ENCODE peak calls at places on chromosome 16, in ten cellular contexts. L is PC-9, B is DND-41, P is AG09309, T is cardiac fibroblast, D is heart right ventricle, R is nephron progenitor cell, F is ovary, Y is MM.1S, U is H1. N is an unnamed sample.

GRCh38 chr16:86939609-86940008 is 361.3 kb downstream of the FOXL1 start:
- DNase-seq in Y (no peak), P (no peak), F (no peak), D (no peak), T (no peak), R (no peak), U (no peak), B (no peak), L (no peak), N (no peak)

GRCh38 chr16:10805362-10805761 is 13.2 kb downstream of the TVP23A start:
- DNase-seq in B (no peak), U (no peak), F (no peak), T (no peak), R (no peak), D (no peak), L (no peak), Y (no peak), P (no peak), N (no peak)

GRCh38 chr16:2471016-2471652 is at the start of gene NTN3:
- DNase-seq in F (no peak), T (peak), R (peak), B (peak), L (no peak), D (no peak), P (no peak), Y (no peak), U (no peak), N (peak)

GRCh38 chr16:73170587-73170986 is 122.7 kb upstream of the ZFHX3 start:
- DNase-seq in D (no peak), T (no peak), Y (no peak), P (no peak), L (no peak), U (no peak), F (no peak), R (no peak), B (no peak), N (no peak)

GRCh38 chr16:77271532-77272426 is 72.6 kb downstream of the SYCE1L start:
- DNase-seq in L (no peak), D (no peak), P (no peak), U (no peak), Y (no peak), R (no peak), T (no peak), F (no peak), B (no peak), N (no peak)

GRCh38 chr16:31568577-31569359 is 41.1 kb downstream of the AHSP start:
- DNase-seq in B (no peak), T (peak), D (peak), P (no peak), U (peak), L (no peak), Y (no peak), F (no peak), R (peak), N (no peak)

GRCh38 chr16:86664518-86665318 is 86.4 kb downstream of the FOXL1 start:
- DNase-seq in D (no peak), L (peak), F (no peak), R (no peak), Y (no peak), T (peak), B (peak), P (peak), U (no peak), N (no peak)

GRCh38 chr16:50282010-50282538 is 15.7 kb downstream of the ADCY7 start:
- DNase-seq in R (no peak), B (peak), Y (peak), P (no peak), L (no peak), T (peak), U (no peak), D (peak), F (no peak), N (peak)

GRCh38 chr16:18039931-18040330 is 296.6 kb downstream of the NPIPA8 start:
- DNase-seq in B (peak), D (no peak), F (no peak), L (no peak), P (no peak), U (no peak), Y (no peak), R (peak), T (no peak), N (no peak)

GRCh38 chr16:77943770-77944169 is 78.6 kb upstream of the CLEC3A start:
- DNase-seq in Y (no peak), D (no peak), T (no peak), F (no peak), L (no peak), R (no peak), U (no peak), P (no peak), B (no peak), N (no peak)

GRCh38 chr16:30482366-30482765 is 9.8 kb downstream of the ITGAL start:
- DNase-seq in Y (no peak), R (no peak), D (no peak), F (no peak), P (no peak), L (no peak), U (no peak), B (no peak), T (no peak), N (no peak)

GRCh38 chr16:12801511-12802042 is 2.1 kb downstream of the CPPED1 start:
- DNase-seq in U (no peak), Y (no peak), F (peak), T (peak), P (peak), R (no peak), D (no peak), B (no peak), L (peak), N (no peak)

GRCh38 chr16:57258910-57259475 is 13.9 kb downstream of the ARL2BP start:
- DNase-seq in T (no peak), P (no peak), U (no peak), R (no peak), F (no peak), B (no peak), L (no peak), D (no peak), Y (no peak), N (peak)

GRCh38 chr16:10876799-10877341 is at the start of gene CIITA:
- DNase-seq in F (no peak), Y (peak), L (peak), U (no peak), R (no peak), T (peak), P (peak), D (peak), B (no peak), N (no peak)

GRCh38 chr16:3458852-3459361 is 15.4 kb downstream of the NAA60 start:
- DNase-seq in B (no peak), D (no peak), T (peak), Y (peak), R (no peak), L (no peak), P (no peak), F (no peak), U (no peak), N (no peak)

GRCh38 chr16:66647866-66648265 is 43.4 kb downstream of the CMTM3 start:
- DNase-seq in U (no peak), B (no peak), Y (no peak), T (no peak), L (no peak), F (no peak), D (no peak), P (no peak), R (no peak), N (no peak)
- TF ChIP-seq CTCF in U (no peak), B (no peak), Y (no peak), T (no peak), L (no peak), F (no peak), D (no peak), P (no peak), R (no peak), N (no peak)

DNA sequence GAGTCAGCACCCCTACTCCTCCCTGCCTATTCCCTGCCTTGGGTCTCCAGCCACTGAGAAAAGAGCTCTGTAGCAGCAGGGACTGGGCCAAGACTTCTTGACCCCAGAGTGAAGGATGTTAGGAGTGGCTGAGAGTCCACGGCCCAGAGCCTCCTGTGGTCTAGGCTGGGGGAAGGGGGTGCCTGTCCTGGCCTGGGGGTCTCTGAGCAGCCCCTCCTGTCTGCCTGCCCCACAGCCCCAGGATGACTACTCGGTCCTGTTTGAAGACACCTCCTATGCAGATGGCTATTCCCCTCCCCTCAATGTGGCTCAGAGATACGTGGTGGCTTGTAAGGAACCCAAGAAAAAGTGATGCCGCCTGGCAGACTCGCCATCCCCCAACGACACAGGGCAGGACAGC is 5.5 kb downstream of the SULT1A2 start:
- DNase-seq in T (no peak), D (no peak), Y (no peak), U (no peak), B (no peak), P (no peak), F (no peak), L (no peak), R (no peak), N (peak)
- TF ChIP-seq CTCF in T (no peak), D (no peak), Y (no peak), U (no peak), B (no peak), P (no peak), F (no peak), L (no peak), R (no peak), N (no peak)

GRCh38 chr16:19170043-19170655 is 2.1 kb downstream of the SYT17 start:
- DNase-seq in B (no peak), F (no peak), T (no peak), Y (no peak), P (no peak), D (no peak), U (no peak), R (no peak), L (no peak), N (no peak)

GRCh38 chr16:19167710-19168172 is 299 bp upstream of the SYT17 start:
- DNase-seq in T (peak), R (peak), Y (peak), B (no peak), P (no peak), D (peak), L (peak), U (peak), F (no peak), N (no peak)

GRCh38 chr16:19166500-19166899 is 1.5 kb upstream of the SYT17 start:
- DNase-seq in U (no peak), R (no peak), T (no peak), B (no peak), D (no peak), Y (no peak), F (no peak), P (no peak), L (peak), N (no peak)

GRCh38 chr16:19169081-19169639 is 1.1 kb downstream of the SYT17 start:
- DNase-seq in F (no peak), L (no peak), U (no peak), D (peak), P (no peak), Y (no peak), B (no peak), T (no peak), R (peak), N (no peak)

GRCh38 chr16:19168173-19169080 is at the start of gene SYT17:
- DNase-seq in Y (no peak), R (peak), F (no peak), T (no peak), B (no peak), L (no peak), P (no peak), U (no peak), D (peak), N (no peak)
- TF ChIP-seq CTCF in Y (no peak), R (no peak), F (no peak), T (no peak), B (no peak), L (no peak), P (no peak), U (no peak), D (no peak), N (no peak)

GRCh38 chr16:15885560-15886001 is 2.8 kb downstream of the CEP20 start:
- DNase-seq in R (no peak), F (no peak), T (peak), B (no peak), U (no peak), D (no peak), L (no peak), Y (no peak), P (no peak), N (no peak)

GRCh38 chr16:15891508-15891907 is 3.1 kb upstream of the CEP20 start:
- DNase-seq in P (no peak), F (no peak), B (no peak), R (no peak), D (no peak), L (no peak), U (no peak), T (no peak), Y (no peak), N (no peak)

GRCh38 chr16:15887283-15887682 is 1.1 kb downstream of the CEP20 start:
- DNase-seq in B (no peak), U (no peak), L (no peak), T (no peak), F (no peak), R (no peak), Y (no peak), D (no peak), P (no peak), N (no peak)

GRCh38 chr16:15886078-15886477 is 2.3 kb downstream of the CEP20 start:
- DNase-seq in F (no peak), T (no peak), U (no peak), D (no peak), Y (no peak), R (no peak), B (no peak), P (no peak), L (no peak), N (no peak)

DNA sequence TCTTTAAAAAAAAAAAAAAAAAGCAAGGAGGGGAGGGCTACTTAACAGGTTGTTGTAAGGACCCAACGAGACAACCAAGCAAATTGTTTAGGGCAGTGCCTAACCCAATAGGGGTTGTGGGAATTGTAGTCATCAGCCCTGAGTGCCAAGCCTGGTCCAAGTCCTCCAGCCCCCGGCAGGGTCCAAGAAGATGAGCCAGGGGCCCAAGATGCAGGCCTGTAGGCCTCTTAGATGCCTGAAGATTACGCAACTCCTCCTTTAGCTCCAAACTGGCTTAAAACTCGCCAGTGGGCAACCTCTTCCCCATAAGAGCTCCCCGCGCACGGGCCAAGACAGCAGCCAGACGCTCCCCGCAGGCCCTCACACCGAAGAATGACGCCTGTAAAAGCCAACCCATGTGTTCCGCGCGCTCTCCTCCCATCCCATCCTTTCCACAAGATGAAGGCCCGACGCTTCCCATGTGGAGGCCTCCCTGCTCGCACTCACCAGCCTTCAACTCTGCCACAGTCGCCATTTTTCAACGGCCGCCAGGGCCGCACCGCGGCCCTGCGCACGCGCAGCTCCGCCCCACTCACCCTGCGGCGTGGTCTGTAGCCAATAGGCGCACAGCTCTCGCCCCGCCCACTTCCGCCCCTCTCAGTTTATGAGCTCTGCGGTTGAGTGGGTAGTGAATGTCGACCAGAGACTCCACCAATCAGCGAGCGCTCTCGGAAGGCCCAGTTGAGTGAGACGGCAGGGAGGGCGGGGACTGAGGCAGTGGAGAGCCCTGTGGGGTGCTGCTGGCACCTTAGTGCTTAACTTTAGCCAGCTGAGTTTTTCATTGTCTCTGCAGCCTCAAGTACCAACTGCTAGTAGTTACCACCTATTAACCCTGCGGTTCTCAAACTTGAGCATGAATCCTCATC is at the start of gene CEP20:
- DNase-seq in R (peak), L (peak), Y (peak), F (peak), P (peak), D (peak), T (peak), U (peak), B (peak), N (peak)
- TF ChIP-seq CTCF in R (no peak), L (no peak), Y (no peak), F (no peak), P (peak), D (peak), T (no peak), U (no peak), B (no peak), N (peak)

DNA sequence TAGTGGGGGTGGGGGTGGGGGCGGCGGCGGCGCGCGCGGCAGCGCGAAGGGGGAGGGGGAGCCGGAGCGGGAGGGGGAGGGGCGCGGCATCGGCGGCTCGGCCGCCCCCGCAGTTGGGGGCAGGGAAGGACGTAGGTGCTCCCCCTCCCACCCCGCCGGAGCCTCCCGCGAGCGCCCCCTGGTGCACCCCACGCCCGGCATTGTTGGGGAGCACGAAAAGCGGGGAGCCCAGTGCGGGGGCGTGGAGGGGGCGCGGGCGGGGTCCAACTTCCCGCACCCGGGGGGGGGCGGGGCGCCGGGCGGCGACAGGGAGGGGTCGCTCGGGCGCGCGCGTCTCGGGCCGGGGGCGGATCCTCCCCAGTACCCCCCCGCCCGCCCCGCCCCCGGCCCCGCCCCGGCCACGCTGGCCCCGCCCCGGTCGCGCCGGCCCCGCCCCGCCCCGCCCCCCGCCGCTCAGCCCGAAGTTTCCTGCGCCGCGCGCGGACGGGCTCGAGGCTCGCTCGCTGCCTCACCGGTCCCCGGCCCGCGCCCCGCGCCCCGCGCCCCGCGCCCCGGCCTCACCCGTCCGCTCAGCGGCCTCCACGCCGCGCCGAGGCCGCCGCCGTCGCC is at the start of gene CACNA1H:
- DNase-seq in P (no peak), D (peak), B (no peak), R (peak), Y (no peak), U (no peak), T (no peak), L (no peak), F (peak), N (no peak)
- TF ChIP-seq CTCF in P (no peak), D (peak), B (no peak), R (peak), Y (no peak), U (peak), T (no peak), L (no peak), F (no peak), N (peak)

GRCh38 chr16:85481206-85481605 is 131.9 kb upstream of the GSE1 start:
- DNase-seq in Y (no peak), L (no peak), P (no peak), U (no peak), F (no peak), B (no peak), D (no peak), T (no peak), R (no peak), N (no peak)

GRCh38 chr16:85477801-85478363 is 135.2 kb upstream of the GSE1 start:
- DNase-seq in U (no peak), T (no peak), B (no peak), D (no peak), F (no peak), Y (no peak), R (no peak), L (no peak), P (no peak), N (no peak)

GRCh38 chr16:85480727-85481101 is 132.4 kb upstream of the GSE1 start:
- DNase-seq in F (no peak), L (peak), T (no peak), R (no peak), P (no peak), Y (peak), U (no peak), B (no peak), D (peak), N (no peak)

GRCh38 chr16:85481738-85482137 is 131.4 kb upstream of the GSE1 start:
- DNase-seq in U (no peak), Y (no peak), P (no peak), B (no peak), F (no peak), L (no peak), D (no peak), T (no peak), R (no peak), N (no peak)

DNA sequence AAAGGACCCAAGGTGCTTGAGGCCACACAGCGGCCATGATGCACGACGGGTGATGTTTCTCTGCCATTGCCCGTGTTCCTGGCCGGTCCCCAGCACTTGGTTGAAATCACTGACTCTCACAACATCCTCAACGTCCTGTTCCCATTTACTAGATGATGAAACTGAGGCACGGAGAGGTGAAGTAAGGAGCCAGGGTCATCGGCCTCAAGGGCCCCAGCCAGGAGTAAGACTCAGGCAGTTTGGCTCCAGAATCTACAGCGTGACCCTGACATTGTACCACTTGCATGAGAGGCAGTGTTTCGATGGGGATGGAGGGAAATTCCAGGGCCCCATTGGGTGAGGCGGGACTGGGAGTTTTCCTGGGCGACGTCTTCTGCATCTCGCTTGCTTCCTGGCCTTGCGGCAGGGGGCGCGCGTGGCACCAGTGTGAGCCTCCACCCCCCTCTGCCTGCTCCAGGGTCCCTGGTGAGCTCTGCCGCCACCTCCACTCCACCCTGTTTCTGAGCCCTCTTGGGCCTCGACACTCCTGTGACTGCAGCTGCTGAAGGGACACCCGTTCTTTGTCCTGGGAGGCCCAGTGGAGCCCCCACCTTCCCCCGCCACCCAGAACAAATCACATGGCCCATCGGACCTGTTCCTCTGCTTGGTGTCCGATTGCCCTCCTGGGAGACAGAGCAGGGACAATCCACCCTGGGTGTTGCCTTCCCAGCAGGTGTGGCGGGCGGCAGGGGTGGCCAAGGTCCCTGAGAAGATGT is 133.0 kb upstream of the GSE1 start:
- DNase-seq in D (peak), T (no peak), R (peak), P (no peak), Y (peak), U (no peak), B (no peak), L (peak), F (no peak), N (no peak)
- TF ChIP-seq CTCF in D (peak), T (peak), R (peak), P (no peak), Y (peak), U (peak), B (no peak), L (peak), F (no peak), N (peak)